ENCODE peak calls at places on chromosome 11, in five cellular contexts. One of them, this sample, is unnamed.

GRCh38 chr11:95831198-95831883 is 41.0 kb downstream of the CEP57 start:
- DNase-seq in A549: no peak
- DNase-seq in lower lobe of right lung: no peak
- DNase-seq in SK-N-SH: no peak
- DNase-seq in CD8-positive, alpha-beta memory T cell: no peak
- DNase-seq in this sample: no peak

GRCh38 chr11:91265946-91266345 is 958.7 kb upstream of the FAT3 start:
- DNase-seq in A549: no peak
- DNase-seq in lower lobe of right lung: no peak
- DNase-seq in SK-N-SH: no peak
- DNase-seq in CD8-positive, alpha-beta memory T cell: no peak
- DNase-seq in this sample: no peak

GRCh38 chr11:131186629-131187075 is 183.8 kb upstream of the NTM start:
- DNase-seq in A549: no peak
- DNase-seq in lower lobe of right lung: no peak
- DNase-seq in SK-N-SH: no peak
- DNase-seq in CD8-positive, alpha-beta memory T cell: no peak
- DNase-seq in this sample: peak

GRCh38 chr11:64891215-64891848 is 12.9 kb upstream of the EHD1 start:
- DNase-seq in A549: no peak
- DNase-seq in lower lobe of right lung: no peak
- DNase-seq in SK-N-SH: no peak
- DNase-seq in CD8-positive, alpha-beta memory T cell: no peak
- DNase-seq in this sample: no peak

GRCh38 chr11:123719452-123719851 is 22.0 kb downstream of the ZNF202 start:
- DNase-seq in A549: no peak
- DNase-seq in lower lobe of right lung: no peak
- DNase-seq in SK-N-SH: no peak
- DNase-seq in CD8-positive, alpha-beta memory T cell: no peak
- DNase-seq in this sample: no peak

GRCh38 chr11:65918211-65919150 is at the start of gene C11orf68:
- DNase-seq in A549: no peak
- DNase-seq in lower lobe of right lung: no peak
- DNase-seq in SK-N-SH: no peak
- DNase-seq in CD8-positive, alpha-beta memory T cell: no peak
- DNase-seq in this sample: no peak

GRCh38 chr11:35338928-35339327 is 80.4 kb downstream of the SLC1A2 start:
- DNase-seq in A549: no peak
- DNase-seq in lower lobe of right lung: no peak
- DNase-seq in SK-N-SH: no peak
- DNase-seq in CD8-positive, alpha-beta memory T cell: no peak
- DNase-seq in this sample: no peak

GRCh38 chr11:120805960-120806555 is 217.8 kb upstream of the TBCEL start:
- DNase-seq in A549: no peak
- DNase-seq in lower lobe of right lung: no peak
- DNase-seq in SK-N-SH: no peak
- DNase-seq in CD8-positive, alpha-beta memory T cell: no peak
- DNase-seq in this sample: no peak

GRCh38 chr11:123161386-123161785 is 33.7 kb downstream of the CLMP start:
- DNase-seq in A549: no peak
- DNase-seq in lower lobe of right lung: no peak
- DNase-seq in SK-N-SH: no peak
- DNase-seq in CD8-positive, alpha-beta memory T cell: no peak
- DNase-seq in this sample: no peak

GRCh38 chr11:17775507-17776212 is 41.1 kb downstream of the KCNC1 start:
- DNase-seq in A549: no peak
- DNase-seq in lower lobe of right lung: no peak
- DNase-seq in SK-N-SH: no peak
- DNase-seq in CD8-positive, alpha-beta memory T cell: no peak
- DNase-seq in this sample: no peak

GRCh38 chr11:833114-833791 is 501 bp downstream of the CD151 start:
- DNase-seq in A549: no peak
- DNase-seq in lower lobe of right lung: peak
- DNase-seq in SK-N-SH: peak
- DNase-seq in CD8-positive, alpha-beta memory T cell: no peak
- DNase-seq in this sample: peak

GRCh38 chr11:3161720-3162409 is 3.2 kb downstream of the OSBPL5 start:
- DNase-seq in A549: no peak
- DNase-seq in lower lobe of right lung: peak
- DNase-seq in SK-N-SH: peak
- DNase-seq in CD8-positive, alpha-beta memory T cell: no peak
- DNase-seq in this sample: peak

GRCh38 chr11:17556999-17557398 is 9.9 kb downstream of the OTOG start:
- DNase-seq in A549: no peak
- DNase-seq in lower lobe of right lung: no peak
- DNase-seq in SK-N-SH: no peak
- DNase-seq in CD8-positive, alpha-beta memory T cell: no peak
- DNase-seq in this sample: no peak

GRCh38 chr11:69213315-69213714 is 57.6 kb downstream of the SMIM38 start:
- DNase-seq in A549: no peak
- DNase-seq in lower lobe of right lung: no peak
- DNase-seq in SK-N-SH: no peak
- DNase-seq in CD8-positive, alpha-beta memory T cell: no peak
- DNase-seq in this sample: peak

GRCh38 chr11:101049123-101049522 is 80.5 kb downstream of the PGR start:
- DNase-seq in A549: no peak
- DNase-seq in lower lobe of right lung: no peak
- DNase-seq in SK-N-SH: no peak
- DNase-seq in CD8-positive, alpha-beta memory T cell: no peak
- DNase-seq in this sample: no peak

GRCh38 chr11:121281609-121282164 is 10.9 kb upstream of the SC5D start:
- DNase-seq in A549: no peak
- DNase-seq in lower lobe of right lung: no peak
- DNase-seq in SK-N-SH: no peak
- DNase-seq in CD8-positive, alpha-beta memory T cell: no peak
- DNase-seq in this sample: no peak

GRCh38 chr11:113732092-113732491 is 26.0 kb upstream of the TMPRSS5 start:
- DNase-seq in A549: no peak
- DNase-seq in lower lobe of right lung: no peak
- DNase-seq in SK-N-SH: no peak
- DNase-seq in CD8-positive, alpha-beta memory T cell: no peak
- DNase-seq in this sample: no peak

GRCh38 chr11:94731921-94732601 is 36.1 kb upstream of the AMOTL1 start:
- DNase-seq in A549: peak
- DNase-seq in lower lobe of right lung: no peak
- DNase-seq in SK-N-SH: peak
- DNase-seq in CD8-positive, alpha-beta memory T cell: no peak
- DNase-seq in this sample: no peak

GRCh38 chr11:91997178-91997577 is 227.4 kb upstream of the FAT3 start:
- DNase-seq in A549: no peak
- DNase-seq in lower lobe of right lung: no peak
- DNase-seq in SK-N-SH: no peak
- DNase-seq in CD8-positive, alpha-beta memory T cell: no peak
- DNase-seq in this sample: no peak

GRCh38 chr11:8685306-8685705 is 2.7 kb downstream of the RPL27A start:
- DNase-seq in A549: no peak
- DNase-seq in lower lobe of right lung: no peak
- DNase-seq in SK-N-SH: no peak
- DNase-seq in CD8-positive, alpha-beta memory T cell: no peak
- DNase-seq in this sample: peak

GRCh38 chr11:63868399-63869064 is 29.6 kb downstream of the MARK2 start:
- DNase-seq in A549: no peak
- DNase-seq in lower lobe of right lung: no peak
- DNase-seq in SK-N-SH: no peak
- DNase-seq in CD8-positive, alpha-beta memory T cell: no peak
- DNase-seq in this sample: no peak

GRCh38 chr11:16204261-16204660 is 152.1 kb downstream of the SOX6 start:
- DNase-seq in A549: no peak
- DNase-seq in lower lobe of right lung: no peak
- DNase-seq in SK-N-SH: no peak
- DNase-seq in CD8-positive, alpha-beta memory T cell: no peak
- DNase-seq in this sample: no peak

GRCh38 chr11:110147965-110148709 is 54.9 kb downstream of the ZC3H12C start:
- DNase-seq in A549: peak
- DNase-seq in lower lobe of right lung: no peak
- DNase-seq in SK-N-SH: no peak
- DNase-seq in CD8-positive, alpha-beta memory T cell: no peak
- DNase-seq in this sample: no peak

GRCh38 chr11:12160680-12161079 is 50.3 kb downstream of the MICAL2 start:
- DNase-seq in A549: no peak
- DNase-seq in lower lobe of right lung: peak
- DNase-seq in SK-N-SH: no peak
- DNase-seq in CD8-positive, alpha-beta memory T cell: no peak
- DNase-seq in this sample: peak

GRCh38 chr11:25910090-25910489 is 421.8 kb upstream of the ANO3 start:
- DNase-seq in A549: no peak
- DNase-seq in lower lobe of right lung: no peak
- DNase-seq in SK-N-SH: no peak
- DNase-seq in CD8-positive, alpha-beta memory T cell: no peak
- DNase-seq in this sample: no peak

GRCh38 chr11:69472766-69473519 is 8.5 kb upstream of the LINC01488 start:
- DNase-seq in A549: no peak
- DNase-seq in lower lobe of right lung: peak
- DNase-seq in SK-N-SH: no peak
- DNase-seq in CD8-positive, alpha-beta memory T cell: no peak
- DNase-seq in this sample: no peak

GRCh38 chr11:65809496-65809895 is 22.6 kb downstream of the OVOL1 start:
- DNase-seq in A549: no peak
- DNase-seq in lower lobe of right lung: peak
- DNase-seq in SK-N-SH: no peak
- DNase-seq in CD8-positive, alpha-beta memory T cell: no peak
- DNase-seq in this sample: no peak

GRCh38 chr11:88275636-88276035 is 61.9 kb downstream of the CTSC start:
- DNase-seq in A549: no peak
- DNase-seq in lower lobe of right lung: no peak
- DNase-seq in SK-N-SH: no peak
- DNase-seq in CD8-positive, alpha-beta memory T cell: no peak
- DNase-seq in this sample: no peak

GRCh38 chr11:134679592-134679991 is 267.6 kb upstream of the B3GAT1 start:
- DNase-seq in A549: no peak
- DNase-seq in lower lobe of right lung: no peak
- DNase-seq in SK-N-SH: no peak
- DNase-seq in CD8-positive, alpha-beta memory T cell: no peak
- DNase-seq in this sample: no peak

GRCh38 chr11:84425704-84426103 is 1139.5 kb upstream of the CCDC90B start:
- DNase-seq in A549: no peak
- DNase-seq in lower lobe of right lung: no peak
- DNase-seq in SK-N-SH: no peak
- DNase-seq in CD8-positive, alpha-beta memory T cell: no peak
- DNase-seq in this sample: no peak

GRCh38 chr11:2348986-2349385 is 28.1 kb upstream of the CD81 start:
- DNase-seq in A549: no peak
- DNase-seq in lower lobe of right lung: no peak
- DNase-seq in SK-N-SH: no peak
- DNase-seq in CD8-positive, alpha-beta memory T cell: no peak
- DNase-seq in this sample: no peak

GRCh38 chr11:131888230-131888826 is 517.9 kb downstream of the NTM start:
- DNase-seq in A549: no peak
- DNase-seq in lower lobe of right lung: no peak
- DNase-seq in SK-N-SH: no peak
- DNase-seq in CD8-positive, alpha-beta memory T cell: no peak
- DNase-seq in this sample: no peak

GRCh38 chr11:110303414-110303826 is 7.0 kb upstream of the RDX start:
- DNase-seq in A549: no peak
- DNase-seq in lower lobe of right lung: no peak
- DNase-seq in SK-N-SH: no peak
- DNase-seq in CD8-positive, alpha-beta memory T cell: no peak
- DNase-seq in this sample: no peak

GRCh38 chr11:35099278-35100018 is 39.5 kb upstream of the CD44 start:
- DNase-seq in A549: no peak
- DNase-seq in lower lobe of right lung: no peak
- DNase-seq in SK-N-SH: no peak
- DNase-seq in CD8-positive, alpha-beta memory T cell: no peak
- DNase-seq in this sample: no peak

GRCh38 chr11:12789574-12789973 is 115.4 kb downstream of the TEAD1 start:
- DNase-seq in A549: no peak
- DNase-seq in lower lobe of right lung: no peak
- DNase-seq in SK-N-SH: no peak
- DNase-seq in CD8-positive, alpha-beta memory T cell: no peak
- DNase-seq in this sample: no peak

GRCh38 chr11:93123351-93123898 is 74.4 kb downstream of the SLC36A4 start:
- DNase-seq in A549: no peak
- DNase-seq in lower lobe of right lung: no peak
- DNase-seq in SK-N-SH: no peak
- DNase-seq in CD8-positive, alpha-beta memory T cell: no peak
- DNase-seq in this sample: no peak

GRCh38 chr11:88152381-88152780 is 22.9 kb downstream of the RAB38 start:
- DNase-seq in A549: no peak
- DNase-seq in lower lobe of right lung: no peak
- DNase-seq in SK-N-SH: no peak
- DNase-seq in CD8-positive, alpha-beta memory T cell: no peak
- DNase-seq in this sample: no peak

GRCh38 chr11:85076535-85077330 is 550.4 kb downstream of the DLG2 start:
- DNase-seq in A549: no peak
- DNase-seq in lower lobe of right lung: no peak
- DNase-seq in SK-N-SH: no peak
- DNase-seq in CD8-positive, alpha-beta memory T cell: no peak
- DNase-seq in this sample: no peak

GRCh38 chr11:87081358-87081757 is 43.6 kb downstream of the TMEM135 start:
- DNase-seq in A549: no peak
- DNase-seq in lower lobe of right lung: no peak
- DNase-seq in SK-N-SH: no peak
- DNase-seq in CD8-positive, alpha-beta memory T cell: peak
- DNase-seq in this sample: no peak
- H3K4me3 ChIP-seq in A549: no peak
- H3K4me3 ChIP-seq in lower lobe of right lung: peak
- H3K4me3 ChIP-seq in SK-N-SH: no peak
- H3K4me3 ChIP-seq in CD8-positive, alpha-beta memory T cell: peak
- H3K4me3 ChIP-seq in this sample: no peak

GRCh38 chr11:118605116-118605867 is 2.1 kb upstream of the PHLDB1 start:
- DNase-seq in A549: no peak
- DNase-seq in lower lobe of right lung: no peak
- DNase-seq in SK-N-SH: peak
- DNase-seq in CD8-positive, alpha-beta memory T cell: no peak
- DNase-seq in this sample: peak
- H3K27ac ChIP-seq in A549: peak
- H3K27ac ChIP-seq in lower lobe of right lung: peak
- H3K27ac ChIP-seq in SK-N-SH: peak
- H3K27ac ChIP-seq in CD8-positive, alpha-beta memory T cell: no peak
- H3K27ac ChIP-seq in this sample: no peak

GRCh38 chr11:116509566-116509965 is 263.2 kb downstream of the BUD13 start:
- DNase-seq in A549: no peak
- DNase-seq in lower lobe of right lung: no peak
- DNase-seq in SK-N-SH: no peak
- DNase-seq in CD8-positive, alpha-beta memory T cell: no peak
- DNase-seq in this sample: peak
- H3K4me3 ChIP-seq in A549: no peak
- H3K4me3 ChIP-seq in lower lobe of right lung: no peak
- H3K4me3 ChIP-seq in SK-N-SH: no peak
- H3K4me3 ChIP-seq in CD8-positive, alpha-beta memory T cell: no peak
- H3K4me3 ChIP-seq in this sample: no peak

DNA sequence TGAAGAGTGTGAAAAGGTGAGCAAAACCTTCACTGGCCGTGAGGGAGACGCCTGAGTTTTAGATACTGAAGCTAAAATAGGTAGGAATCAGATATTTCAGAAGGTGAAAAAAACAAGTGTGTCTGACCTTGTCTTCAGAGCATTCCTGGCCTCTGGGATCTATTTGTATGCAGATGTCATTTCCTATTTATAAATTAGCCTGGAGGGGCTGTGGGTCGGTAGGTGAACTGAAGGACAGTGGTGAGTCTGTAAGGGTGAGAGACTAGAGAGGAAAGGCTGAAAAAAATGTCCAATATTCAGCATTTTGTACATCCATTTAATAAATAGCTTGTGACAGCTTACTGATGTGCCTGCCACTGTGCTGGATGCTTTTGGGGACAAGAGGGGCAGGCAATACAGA is 302.1 kb downstream of the DDX10 start:
- DNase-seq in A549: no peak
- DNase-seq in lower lobe of right lung: no peak
- DNase-seq in SK-N-SH: no peak
- DNase-seq in CD8-positive, alpha-beta memory T cell: no peak
- DNase-seq in this sample: no peak
- H3K27ac ChIP-seq in A549: no peak
- H3K27ac ChIP-seq in lower lobe of right lung: no peak
- H3K27ac ChIP-seq in SK-N-SH: peak
- H3K27ac ChIP-seq in CD8-positive, alpha-beta memory T cell: no peak
- H3K27ac ChIP-seq in this sample: no peak

GRCh38 chr11:127806486-127806885 is 780.9 kb downstream of the ETS1 start:
- DNase-seq in A549: no peak
- DNase-seq in lower lobe of right lung: no peak
- DNase-seq in SK-N-SH: no peak
- DNase-seq in CD8-positive, alpha-beta memory T cell: no peak
- DNase-seq in this sample: peak
- H3K4me3 ChIP-seq in A549: no peak
- H3K4me3 ChIP-seq in lower lobe of right lung: no peak
- H3K4me3 ChIP-seq in SK-N-SH: no peak
- H3K4me3 ChIP-seq in CD8-positive, alpha-beta memory T cell: no peak
- H3K4me3 ChIP-seq in this sample: peak